ENCODE peak calls at places on chromosomes 13 and 19, in six cellular contexts. U is heart right ventricle, D is fibroblast of lung, T is uterus, J is coronary artery, O is neural progenitor cell. M is an unnamed sample.

GRCh38 chr19:31992750-31993149 is 352.7 kb upstream of the ZNF507 start:
- DNase-seq in U (no peak), D (no peak), T (no peak), J (no peak), O (no peak), M (no peak)

GRCh38 chr13:101640797-101641400 is 188.4 kb downstream of the ITGBL1 start:
- DNase-seq in U (no peak), D (peak), T (no peak), J (no peak), O (no peak), M (no peak)

GRCh38 chr13:20126460-20127262 is 34.2 kb downstream of the GJA3 start:
- DNase-seq in U (peak), D (no peak), T (no peak), J (no peak), O (no peak), M (no peak)

GRCh38 chr13:78867655-78868054 is 208.7 kb upstream of the OBI1 start:
- DNase-seq in U (no peak), D (no peak), T (no peak), J (no peak), O (no peak), M (no peak)

GRCh38 chr19:6577410-6578125 is 13.4 kb downstream of the CD70 start:
- DNase-seq in U (no peak), D (peak), T (no peak), J (no peak), O (no peak), M (peak)

GRCh38 chr19:48308695-48309586 is 16.4 kb upstream of the EMP3 start:
- DNase-seq in U (no peak), D (no peak), T (no peak), J (no peak), O (peak), M (no peak)

GRCh38 chr19:3094638-3095374 is 644 bp downstream of the GNA11 start:
- DNase-seq in U (no peak), D (peak), T (no peak), J (no peak), O (peak), M (no peak)

GRCh38 chr19:18119243-18120105 is 21.9 kb downstream of the MAST3 start:
- DNase-seq in U (no peak), D (no peak), T (no peak), J (no peak), O (no peak), M (no peak)

GRCh38 chr13:97567510-97568243 is 133.7 kb downstream of the RAP2A start:
- DNase-seq in U (no peak), D (peak), T (no peak), J (no peak), O (no peak), M (peak)

GRCh38 chr13:97562962-97563361 is 129.0 kb downstream of the RAP2A start:
- DNase-seq in U (no peak), D (no peak), T (no peak), J (no peak), O (no peak), M (no peak)

GRCh38 chr13:97566907-97567306 is 132.9 kb downstream of the RAP2A start:
- DNase-seq in U (no peak), D (no peak), T (no peak), J (no peak), O (no peak), M (no peak)

GRCh38 chr13:97561182-97561581 is 127.2 kb downstream of the RAP2A start:
- DNase-seq in U (no peak), D (no peak), T (no peak), J (no peak), O (no peak), M (no peak)

DNA sequence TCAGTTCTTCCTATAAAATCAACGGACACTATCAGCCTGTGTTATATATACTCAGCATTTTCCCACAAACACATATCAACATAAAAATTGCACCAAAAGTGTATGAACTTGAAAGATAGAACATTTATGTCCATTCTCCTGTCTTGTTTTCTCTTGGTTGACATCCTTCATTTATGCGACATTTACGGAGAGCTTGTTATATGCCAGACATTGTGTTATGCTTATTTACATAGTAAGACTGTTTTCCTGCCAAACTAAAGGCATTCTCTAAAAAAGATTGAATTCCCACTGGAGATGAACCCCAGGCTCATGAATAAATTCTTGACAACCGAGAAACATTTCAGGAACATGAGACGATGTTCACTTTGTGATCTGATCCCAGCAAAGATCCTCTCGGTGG is 131.0 kb downstream of the RAP2A start:
- DNase-seq in U (no peak), D (no peak), T (no peak), J (no peak), O (no peak), M (no peak)
- TF ChIP-seq CTCF in U (no peak), D (no peak), T (no peak), J (no peak), O (no peak), M (no peak)

GRCh38 chr13:113837554-113838355 is 26.1 kb downstream of the GAS6 start:
- DNase-seq in U (peak), D (peak), T (peak), J (peak), O (no peak), M (no peak)
- H3K4me3 ChIP-seq in U (no peak), D (peak), T (peak), J (peak), O (no peak), M (no peak)

GRCh38 chr13:24540236-24541126 is 27.9 kb upstream of the PARP4 start:
- DNase-seq in U (no peak), D (no peak), T (no peak), J (no peak), O (peak), M (no peak)
- TF ChIP-seq CTCF in U (peak), D (no peak), T (no peak), J (no peak), O (peak), M (peak)

DNA sequence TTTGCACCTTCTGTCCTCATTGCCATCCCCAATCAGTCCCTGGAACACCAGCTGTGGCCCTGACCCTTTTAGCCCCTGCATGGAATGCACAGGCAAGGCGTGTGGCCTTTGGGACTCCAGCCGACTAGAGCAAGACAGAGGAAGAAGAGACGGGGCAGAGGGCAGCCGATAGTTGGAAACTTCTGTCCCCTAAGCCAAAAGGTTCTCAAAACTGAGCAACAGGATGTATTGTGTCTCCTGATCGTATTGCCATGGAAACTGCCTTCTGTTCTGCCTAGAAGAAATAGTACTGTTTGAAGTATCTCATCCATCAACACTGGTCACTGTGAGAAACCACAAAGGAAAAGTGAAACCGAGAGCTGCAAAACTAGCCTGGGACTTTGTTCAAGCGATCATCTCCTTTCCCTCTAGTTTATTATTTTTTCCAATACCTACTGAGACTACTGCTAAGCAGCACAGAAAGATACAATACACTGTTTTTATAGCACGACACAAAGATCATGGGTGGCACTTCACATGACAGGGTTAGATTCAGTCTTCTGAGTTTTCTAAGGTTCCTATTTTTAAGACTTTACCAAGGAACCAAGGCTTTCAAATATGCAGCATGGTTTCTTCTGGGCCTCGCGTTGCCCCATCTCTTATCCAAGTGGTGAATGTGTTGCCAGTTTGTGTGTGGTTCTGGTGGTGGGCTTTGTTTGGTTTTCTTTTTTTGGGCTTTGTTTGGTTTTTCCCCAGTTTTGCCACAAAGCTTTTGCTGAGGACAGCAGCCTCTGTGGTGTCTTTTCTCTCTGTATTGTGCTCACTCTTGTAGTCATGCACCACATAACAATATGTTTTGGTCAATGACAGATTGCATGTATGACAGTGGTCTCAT is 49.3 kb upstream of the GPR183 start:
- DNase-seq in U (peak), D (peak), T (no peak), J (no peak), O (no peak), M (no peak)
- H3K4me3 ChIP-seq in U (peak), D (peak), T (no peak), J (peak), O (no peak), M (no peak)

DNA sequence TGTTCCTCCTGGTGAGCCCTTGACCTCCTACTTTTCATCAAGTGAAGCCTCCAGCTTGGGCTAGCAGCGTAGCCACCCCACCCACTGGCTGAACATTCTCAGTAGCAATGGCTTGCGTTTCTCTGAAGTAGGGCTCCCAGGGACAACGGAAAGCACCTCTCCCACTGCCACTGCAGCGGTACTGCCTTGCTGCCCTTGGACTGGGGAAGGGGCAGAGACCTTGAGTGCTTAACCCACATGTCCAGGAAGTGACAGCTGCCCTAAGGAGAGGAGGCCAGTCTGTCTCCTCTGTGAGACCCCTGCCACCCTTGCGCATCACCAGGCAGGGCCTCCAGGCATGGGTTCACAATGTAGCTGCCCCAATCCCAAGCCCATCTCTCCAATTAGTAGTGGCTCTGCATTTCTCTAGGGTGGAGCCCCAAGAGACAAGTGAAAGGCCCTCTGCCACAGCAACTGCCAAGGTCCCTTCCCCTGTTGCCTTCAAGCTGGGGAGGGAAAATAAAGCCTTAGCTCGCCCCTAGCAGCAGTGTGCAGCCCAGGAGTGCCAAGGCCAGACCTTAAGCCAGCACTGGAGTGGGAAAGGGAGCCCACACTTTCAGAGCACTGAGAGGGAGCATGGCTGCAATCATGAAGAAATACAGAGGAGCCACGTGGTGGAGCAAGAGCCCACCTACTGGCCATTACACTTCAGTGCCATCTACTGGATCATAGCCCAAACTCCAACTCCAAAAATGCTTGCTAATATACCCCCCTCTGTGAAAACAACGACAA is 175.9 kb upstream of the TRPC4 start:
- DNase-seq in U (no peak), D (peak), T (no peak), J (no peak), O (peak), M (no peak)
- TF ChIP-seq CTCF in U (peak), D (peak), T (no peak), J (no peak), O (peak), M (peak)

GRCh38 chr19:45451181-45451849 is 16.5 kb upstream of the FOSB start:
- DNase-seq in U (no peak), D (peak), T (peak), J (peak), O (no peak), M (peak)

GRCh38 chr19:45457776-45458175 is 10.0 kb upstream of the FOSB start:
- DNase-seq in U (no peak), D (no peak), T (no peak), J (no peak), O (no peak), M (no peak)

GRCh38 chr19:45451850-45452387 is 15.9 kb upstream of the FOSB start:
- DNase-seq in U (no peak), D (no peak), T (no peak), J (no peak), O (no peak), M (no peak)

GRCh38 chr19:45456500-45456815 is 11.3 kb upstream of the FOSB start:
- DNase-seq in U (no peak), D (no peak), T (no peak), J (no peak), O (no peak), M (no peak)

GRCh38 chr19:45455707-45456499 is 11.9 kb upstream of the FOSB start:
- DNase-seq in U (peak), D (peak), T (peak), J (peak), O (peak), M (no peak)
- H3K4me3 ChIP-seq in U (peak), D (peak), T (no peak), J (peak), O (no peak), M (no peak)

DNA sequence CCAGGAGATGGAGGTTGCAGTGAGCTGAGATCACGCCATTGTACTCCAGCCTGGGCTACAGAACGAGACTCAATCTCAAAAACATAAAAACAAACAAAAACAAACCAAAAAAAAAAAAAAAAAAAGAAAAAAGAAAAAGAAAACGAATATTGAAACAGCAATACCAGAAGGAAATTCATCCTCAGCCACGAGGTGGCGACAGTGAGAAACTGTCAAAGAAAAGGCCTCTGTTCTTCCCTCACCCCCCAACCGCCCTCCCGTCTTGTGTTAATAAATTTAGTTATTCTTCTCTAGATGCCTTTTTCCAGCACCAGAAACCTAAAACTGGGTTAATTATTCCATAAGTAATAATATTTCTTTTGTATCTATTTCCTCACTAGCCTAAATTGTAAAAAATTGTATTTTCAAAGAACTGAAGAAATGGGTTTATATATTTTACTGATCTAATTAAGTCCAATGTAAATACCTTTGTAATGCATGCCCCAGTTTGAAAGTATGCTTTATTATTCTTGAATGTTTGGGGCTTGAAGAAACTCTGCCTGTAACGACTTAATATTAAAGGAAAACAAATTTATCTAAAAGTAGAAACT is 38.6 kb downstream of the LIG4 start:
- DNase-seq in U (no peak), D (peak), T (no peak), J (no peak), O (peak), M (no peak)
- TF ChIP-seq CTCF in U (peak), D (peak), T (no peak), J (no peak), O (peak), M (peak)